ENCODE peak calls at places on chromosomes 13 and 19, in four cellular contexts. One of them, this sample, is unnamed.

GRCh38 chr13:114049626-114050101 is 75.8 kb upstream of the C13orf46 start:
- DNase-seq in germinal center: no peak
- DNase-seq in H9: no peak
- DNase-seq in COR-L47: no peak
- DNase-seq in this sample: no peak

GRCh38 chr19:47273313-47274070 is 1.2 kb upstream of the INAFM1 start:
- DNase-seq in H9: peak
- DNase-seq in germinal center: peak
- DNase-seq in COR-L47: peak
- DNase-seq in this sample: peak

GRCh38 chr19:19279853-19280252 is 6.8 kb upstream of the TM6SF2 start:
- DNase-seq in H9: no peak
- DNase-seq in COR-L47: no peak
- DNase-seq in germinal center: no peak
- DNase-seq in this sample: no peak

GRCh38 chr13:82606008-82606407 is 1276.3 kb downstream of the SLITRK1 start:
- DNase-seq in COR-L47: no peak
- DNase-seq in H9: no peak
- DNase-seq in germinal center: no peak
- DNase-seq in this sample: no peak

GRCh38 chr13:113639661-113640262 is 18.2 kb downstream of the ATP4B start:
- DNase-seq in germinal center: no peak
- DNase-seq in H9: no peak
- DNase-seq in COR-L47: no peak
- DNase-seq in this sample: no peak

GRCh38 chr13:39484506-39485313 is 118.3 kb downstream of the LHFPL6 start:
- DNase-seq in H9: no peak
- DNase-seq in germinal center: no peak
- DNase-seq in COR-L47: no peak
- DNase-seq in this sample: no peak

GRCh38 chr13:65111223-65111622 is 2118.9 kb downstream of the PCDH9 start:
- DNase-seq in H9: no peak
- DNase-seq in germinal center: no peak
- DNase-seq in COR-L47: no peak
- DNase-seq in this sample: no peak

GRCh38 chr19:48925240-48925843 is 8.2 kb upstream of the DHDH start:
- DNase-seq in germinal center: no peak
- DNase-seq in H9: no peak
- DNase-seq in COR-L47: no peak
- DNase-seq in this sample: no peak

GRCh38 chr19:16773259-16773658 is 53.6 kb downstream of the NWD1 start:
- DNase-seq in COR-L47: no peak
- DNase-seq in H9: no peak
- DNase-seq in germinal center: no peak
- DNase-seq in this sample: no peak

GRCh38 chr19:23436944-23437343 is 41.7 kb upstream of the ZNF91 start:
- DNase-seq in germinal center: no peak
- DNase-seq in COR-L47: no peak
- DNase-seq in H9: peak
- DNase-seq in this sample: peak

GRCh38 chr13:36879218-36879938 is 40.7 kb downstream of the SMAD9 start:
- DNase-seq in COR-L47: no peak
- DNase-seq in H9: no peak
- DNase-seq in germinal center: no peak
- DNase-seq in this sample: no peak

GRCh38 chr19:53057904-53058579 is 13.5 kb downstream of the ERVV-2 start:
- DNase-seq in H9: peak
- DNase-seq in germinal center: peak
- DNase-seq in COR-L47: no peak
- DNase-seq in this sample: peak

GRCh38 chr13:79937311-79938243 is 403.3 kb downstream of the SPRY2 start:
- DNase-seq in COR-L47: no peak
- DNase-seq in H9: no peak
- DNase-seq in germinal center: no peak
- DNase-seq in this sample: no peak

GRCh38 chr19:35869327-35870123 is 1.2 kb downstream of the APLP1 start:
- DNase-seq in H9: peak
- DNase-seq in germinal center: peak
- DNase-seq in COR-L47: peak
- DNase-seq in this sample: peak

GRCh38 chr19:14459703-14460102 is 15.5 kb downstream of the PTGER1 start:
- DNase-seq in germinal center: no peak
- DNase-seq in H9: no peak
- DNase-seq in COR-L47: no peak
- DNase-seq in this sample: no peak